ENCODE peak calls at places on chromosomes 12 and 14, in nine cellular contexts. F is left ventricle myocardium inferior; C is adrenal gland; I is psoas muscle; B is bronchial epithelial cell; X is GM13977; U is GM23338; V is BJ; Q is CD4-positive, alpha-beta T cell. E is an unnamed sample.

GRCh38 chr14:34628681-34629135 is 1.2 kb downstream of the SNX6 start:
- DNase-seq in I (no peak), U (no peak), B (no peak), X (no peak), C (no peak), F (peak; percentile 23), V (no peak), Q (no peak), E (no peak)

GRCh38 chr12:111841236-111841749 is 735 bp upstream of the MAPKAPK5 start:
- DNase-seq in X (no peak), Q (no peak), U (no peak), I (no peak), B (no peak), F (no peak), V (no peak), C (no peak), E (no peak)

GRCh38 chr12:109693653-109694224 is 19.9 kb upstream of the FAM222A start:
- DNase-seq in F (no peak), X (no peak), V (no peak), Q (no peak), U (no peak), I (no peak), B (peak; percentile 40), C (no peak), E (no peak)

GRCh38 chr14:89139404-89140247 is 277.4 kb downstream of the FOXN3 start:
- DNase-seq in U (peak; percentile 76), V (no peak), C (no peak), F (no peak), B (peak; percentile 68), I (no peak), X (no peak), Q (no peak), E (no peak)

GRCh38 chr14:95265106-95266094 is 54.3 kb downstream of the CLMN start:
- DNase-seq in B (peak; percentile 100), U (no peak), X (peak; percentile 75), V (peak; percentile 37), Q (no peak), F (no peak), C (peak; percentile 43), I (no peak), E (no peak)

GRCh38 chr12:120687570-120688289 is 781 bp downstream of the MLEC start:
- DNase-seq in Q (no peak), B (no peak), U (peak; percentile 58), X (no peak), V (no peak), I (peak; percentile 58), F (no peak), C (no peak), E (peak; percentile 25)

GRCh38 chr12:12333980-12334709 is 15.9 kb downstream of the MANSC1 start:
- DNase-seq in X (peak; percentile 77), V (no peak), U (peak; percentile 66), F (peak; percentile 48), Q (peak; percentile 35), C (peak; percentile 48), B (no peak), I (peak; percentile 73), E (peak; percentile 51)

GRCh38 chr12:2450553-2450952 is 344.2 kb upstream of the FKBP4 start:
- DNase-seq in V (no peak), B (no peak), C (no peak), I (no peak), F (no peak), Q (no peak), U (no peak), X (no peak), E (no peak)

GRCh38 chr14:102295301-102295700 is 9.7 kb downstream of the MOK start:
- DNase-seq in B (peak; percentile 29), F (no peak), X (no peak), U (no peak), C (no peak), V (no peak), I (no peak), Q (no peak), E (no peak)
- TF ChIP-seq CTCF in B (peak; percentile 5), F (peak; percentile 37), X (no peak), U (peak; percentile 42), C (no peak), V (peak; percentile 45), I (no peak), Q (no peak), E (no peak)

GRCh38 chr14:77097689-77098469 is at the start of gene CIPC:
- DNase-seq in C (peak; percentile 100), U (peak; percentile 99), I (peak; percentile 100), F (peak; percentile 100), X (peak; percentile 97), V (peak; percentile 87), Q (peak; percentile 99), B (peak; percentile 94), E (peak; percentile 97)
- TF ChIP-seq CTCF in C (no peak), U (no peak), I (no peak), F (no peak), X (no peak), V (no peak), Q (no peak), B (no peak), E (no peak)

DNA sequence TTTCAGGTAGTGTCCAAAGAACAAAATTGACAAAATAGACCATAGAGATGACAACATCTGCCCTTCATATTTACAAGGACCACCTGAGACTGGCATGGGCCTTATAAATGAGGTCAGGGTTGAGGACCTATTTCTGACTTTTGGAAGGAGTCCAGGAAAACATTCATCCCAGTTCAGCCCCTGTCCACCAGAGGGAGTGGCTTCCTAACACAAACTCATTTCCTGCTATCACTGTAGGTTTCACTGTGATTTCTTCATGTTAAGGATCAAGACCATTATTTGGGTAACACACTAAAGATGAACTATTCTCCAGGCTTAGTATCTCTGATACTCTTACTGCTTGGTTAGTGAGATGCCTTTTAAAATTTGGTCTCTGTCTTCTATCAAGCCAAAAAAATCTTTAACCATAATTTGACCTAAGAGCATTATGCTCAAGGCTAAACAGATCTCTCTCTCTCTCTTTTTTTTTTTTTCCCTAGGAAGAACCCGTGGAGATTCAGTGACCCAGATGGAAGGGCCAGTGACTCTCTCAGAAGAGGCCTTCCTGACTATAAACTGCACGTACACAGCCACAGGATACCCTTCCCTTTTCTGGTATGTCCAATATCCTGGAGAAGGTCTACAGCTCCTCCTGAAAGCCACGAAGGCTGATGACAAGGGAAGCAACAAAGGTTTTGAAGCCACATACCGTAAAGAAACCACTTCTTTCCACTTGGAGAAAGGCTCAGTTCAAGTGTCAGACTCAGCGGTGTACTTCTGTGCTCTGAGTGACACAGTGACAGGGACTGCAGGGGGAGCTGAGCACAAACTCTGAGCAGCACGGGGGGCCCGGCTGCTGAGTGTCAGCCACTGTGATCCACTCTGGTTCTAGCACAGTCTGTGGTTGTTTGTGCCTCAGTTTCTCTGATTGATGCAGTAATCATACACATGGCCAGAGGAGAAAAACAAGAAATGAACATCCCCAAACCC is 267.6 kb upstream of the OR4E1 start:
- DNase-seq in C (no peak), U (peak; percentile 70), I (no peak), X (no peak), B (peak; percentile 55), Q (no peak), F (no peak), V (no peak), E (no peak)
- TF ChIP-seq CTCF in C (peak; percentile 26), U (peak; percentile 78), I (peak; percentile 7), X (peak; percentile 21), B (peak; percentile 68), Q (peak; percentile 20), F (peak; percentile 49), V (peak; percentile 20), E (peak; percentile 18)

DNA sequence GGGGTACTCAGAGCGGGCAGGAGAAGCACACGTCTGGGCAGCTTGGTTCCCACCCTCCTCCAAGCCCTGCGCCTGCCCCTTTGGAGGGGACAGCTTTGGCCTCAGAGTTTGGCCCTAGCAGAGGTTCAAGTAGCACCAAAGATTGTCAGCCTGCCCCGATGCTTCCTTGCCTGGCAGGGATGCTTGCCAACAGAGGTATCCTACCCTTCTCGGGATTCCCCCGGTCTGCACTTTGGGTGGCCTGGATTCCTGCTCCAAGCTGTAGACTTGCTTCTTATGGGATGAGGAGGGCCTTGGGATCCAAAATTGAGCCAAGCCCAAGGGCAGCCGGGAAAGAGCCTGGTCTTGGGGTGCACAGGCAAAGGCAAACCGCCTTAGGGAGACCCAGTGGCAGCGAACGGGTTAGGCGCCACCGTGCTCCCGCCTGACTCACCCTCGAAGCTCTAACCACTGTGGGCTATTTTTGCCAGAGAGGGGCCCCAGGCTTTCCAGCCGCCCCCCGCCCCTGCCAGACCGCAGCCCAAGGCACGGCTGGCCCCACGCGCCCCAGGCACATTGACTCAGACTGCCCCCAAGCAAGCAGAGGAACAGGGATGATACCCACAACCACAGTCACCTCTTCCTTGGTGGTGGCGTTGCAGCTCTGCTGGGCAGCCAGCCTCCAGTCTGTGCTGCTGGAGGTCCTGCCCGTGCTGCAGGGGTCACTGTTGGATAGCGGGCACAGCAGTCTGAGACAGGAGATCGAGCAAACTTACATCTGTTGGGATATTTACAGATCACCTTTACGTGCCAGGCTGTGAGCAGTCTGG is 882 bp upstream of the WNT10B start:
- DNase-seq in B (no peak), I (no peak), C (no peak), F (no peak), Q (no peak), U (peak; percentile 38), V (no peak), X (peak; percentile 45), E (peak; percentile 32)
- TF ChIP-seq CTCF in B (no peak), I (no peak), C (no peak), F (no peak), Q (no peak), U (peak; percentile 33), V (peak; percentile 35), X (no peak), E (no peak)

GRCh38 chr12:53996886-53997217 is 3.1 kb upstream of the HOXC9 start:
- DNase-seq in Q (no peak), B (no peak), X (no peak), C (no peak), V (no peak), F (no peak), U (no peak), I (no peak), E (no peak)

GRCh38 chr12:53996188-53996885 is 3.6 kb upstream of the HOXC9 start:
- DNase-seq in B (no peak), X (peak; percentile 69), F (no peak), C (no peak), U (peak; percentile 62), I (no peak), V (no peak), Q (no peak), E (no peak)

GRCh38 chr12:53998174-53998899 is 1.6 kb upstream of the HOXC9 start:
- DNase-seq in X (no peak), F (no peak), C (no peak), Q (no peak), I (peak; percentile 53), B (no peak), U (no peak), V (no peak), E (no peak)

GRCh38 chr12:53998900-53999236 is 1.1 kb upstream of the HOXC9 start:
- DNase-seq in U (no peak), B (no peak), F (no peak), C (no peak), Q (no peak), X (no peak), V (no peak), I (peak; percentile 13), E (no peak)

GRCh38 chr12:53997324-53998173 is 2.4 kb upstream of the HOXC9 start:
- DNase-seq in Q (no peak), V (no peak), X (no peak), U (no peak), I (peak; percentile 80), F (no peak), B (no peak), C (no peak), E (no peak)
- TF ChIP-seq CTCF in Q (no peak), V (no peak), X (no peak), U (no peak), I (no peak), F (no peak), B (no peak), C (no peak), E (no peak)